ENCODE peak calls at places on chromosome 18, in five cellular contexts. M, E, K, Q and A are unnamed samples.

GRCh38 chr18:31686572-31686971 is 2.2 kb upstream of the B4GALT6 start:
- DNase-seq in K (no peak), E (no peak), M (no peak), Q (no peak), A (no peak)

GRCh38 chr18:29301048-29301447 is 1124.1 kb upstream of the CDH2 start:
- DNase-seq in K (no peak), E (no peak), Q (no peak), M (no peak), A (no peak)

GRCh38 chr18:22544626-22545025 is 126.9 kb upstream of the CTAGE1 start:
- DNase-seq in M (no peak), E (no peak), K (no peak), Q (no peak), A (no peak)

GRCh38 chr18:48074929-48075706 is 144.7 kb upstream of the SMAD2 start:
- DNase-seq in Q (no peak), K (no peak), M (no peak), E (no peak), A (no peak)

GRCh38 chr18:26863122-26863879 is 2.2 kb downstream of the AQP4 start:
- DNase-seq in K (no peak), Q (peak; percentile 78), E (no peak), M (no peak), A (peak; percentile 84)

GRCh38 chr18:48753741-48754140 is 197.0 kb downstream of the SMAD7 start:
- DNase-seq in M (no peak), K (no peak), Q (no peak), E (no peak), A (no peak)

GRCh38 chr18:44626807-44627206 is 53.9 kb upstream of the SETBP1 start:
- DNase-seq in M (no peak), K (no peak), E (no peak), Q (no peak), A (no peak)

GRCh38 chr18:31750259-31750658 is 10.4 kb downstream of the SLC25A52 start:
- DNase-seq in M (no peak), E (no peak), Q (no peak), K (no peak), A (no peak)

GRCh38 chr18:48815182-48815520 is 135.6 kb downstream of the SMAD7 start:
- DNase-seq in Q (no peak), M (no peak), K (no peak), E (no peak), A (no peak)

GRCh38 chr18:12884521-12885323 is 685 bp upstream of the PTPN2 start:
- DNase-seq in E (no peak), Q (no peak), M (no peak), K (no peak), A (no peak)

GRCh38 chr18:34595673-34596072 is 114.4 kb upstream of the DTNA start:
- DNase-seq in Q (no peak), K (peak; percentile 20), M (peak; percentile 28), E (no peak), A (peak; percentile 5)

GRCh38 chr18:48300463-48300961 is 108.7 kb downstream of the ZBTB7C start:
- DNase-seq in K (no peak), M (no peak), Q (no peak), E (no peak), A (no peak)

GRCh38 chr18:31176531-31176930 is 13.9 kb upstream of the DSC1 start:
- DNase-seq in Q (no peak), M (no peak), K (no peak), E (no peak), A (no peak)

GRCh38 chr18:62954341-62954740 is 239.0 kb downstream of the PHLPP1 start:
- DNase-seq in M (no peak), Q (no peak), E (no peak), K (peak; percentile 8), A (no peak)

DNA sequence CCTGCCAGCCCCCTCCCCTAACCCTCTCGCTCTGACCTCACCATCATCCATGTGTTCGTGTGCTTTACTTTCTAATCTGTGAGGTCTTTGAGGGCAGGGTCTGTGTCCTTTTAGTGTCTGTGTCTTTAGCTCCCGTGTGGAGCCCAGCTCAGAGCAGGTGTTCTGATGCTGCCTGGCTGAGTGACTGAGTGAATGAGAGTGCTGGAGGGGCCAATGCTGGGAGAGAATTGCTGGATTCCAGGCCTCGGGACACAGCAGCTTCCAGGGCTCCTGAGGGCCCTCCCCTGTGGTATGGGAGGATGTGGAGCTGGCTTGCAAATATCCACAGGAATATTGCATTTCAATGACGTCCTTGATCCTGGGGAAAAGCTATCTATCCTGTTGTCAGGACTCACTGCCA is 160.6 kb downstream of the ANKRD30B start:
- DNase-seq in M (no peak), E (no peak), K (no peak), Q (no peak), A (no peak)
- TF ChIP-seq JUND in M (no peak), E (no peak), K (no peak), Q (no peak), A (no peak)

DNA sequence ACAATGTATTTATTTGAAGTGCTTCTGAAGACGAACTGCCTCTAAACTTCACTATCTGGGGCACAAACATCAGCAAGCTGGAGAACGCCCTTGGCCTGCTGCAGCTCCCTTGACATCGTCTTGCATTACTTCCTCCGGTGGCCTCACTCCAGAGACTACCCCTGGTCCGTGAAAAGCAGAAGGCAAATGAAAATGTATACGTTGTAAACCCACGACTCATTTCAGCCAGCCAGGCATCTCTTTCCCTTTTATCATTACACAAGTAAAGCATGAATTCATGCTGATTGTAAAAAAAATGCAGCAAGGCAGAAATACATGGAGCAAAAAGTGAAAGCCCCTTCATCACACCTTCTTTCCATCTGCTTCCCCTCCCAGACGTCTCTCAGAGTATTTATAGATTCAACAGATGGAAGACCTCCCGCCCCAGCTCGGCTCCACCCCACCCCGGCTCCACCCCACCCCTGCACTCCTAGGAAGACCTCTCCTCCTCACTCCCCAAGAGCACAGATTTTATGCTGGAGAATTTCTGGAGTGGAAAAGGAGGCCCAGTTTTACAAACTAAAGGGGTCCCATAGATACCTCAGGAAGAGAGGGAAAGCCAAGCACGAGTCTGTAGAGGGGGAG is 41.6 kb upstream of the RALBP1 start:
- DNase-seq in K (no peak), M (no peak), E (no peak), Q (no peak), A (no peak)
- TF ChIP-seq JUND in K (no peak), M (no peak), E (no peak), Q (no peak), A (no peak)

DNA sequence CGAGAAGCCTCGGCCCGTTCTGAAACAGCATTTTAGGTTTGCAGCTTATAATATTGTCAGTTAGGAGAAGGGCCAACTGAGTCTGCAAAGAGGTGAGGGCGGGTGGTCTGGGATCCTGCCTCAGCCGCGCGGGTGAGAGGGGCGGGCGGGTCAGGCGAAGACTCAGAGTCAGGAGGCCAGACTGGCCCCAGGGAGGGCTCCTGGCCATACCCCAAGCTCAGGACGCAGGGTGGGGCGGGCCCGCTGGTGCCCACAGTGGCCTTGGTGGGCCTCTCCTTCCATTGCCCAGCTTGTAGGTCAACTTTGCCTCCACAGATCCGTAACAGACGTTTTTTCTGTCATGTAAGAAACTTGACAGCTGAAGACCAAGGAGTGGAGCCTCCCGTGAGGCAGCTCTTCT is 42.9 kb downstream of the NFATC1 start:
- DNase-seq in E (no peak), M (no peak), Q (no peak), K (no peak), A (no peak)
- TF ChIP-seq JUND in E (no peak), M (no peak), Q (no peak), K (no peak), A (no peak)

GRCh38 chr18:52009958-52010357 is 330.0 kb upstream of the DCC start:
- DNase-seq in E (no peak), K (no peak), Q (no peak), M (no peak), A (no peak)
- TF ChIP-seq JUND in E (no peak), K (no peak), Q (no peak), M (no peak), A (no peak)